ENCODE peak calls at places on chromosomes 7 and 10, in six cellular contexts. R, A, U, W, E and K are unnamed samples.

GRCh38 chr10:114359953-114360345 is 44.4 kb downstream of the AFAP1L2 start:
- DNase-seq in R (no peak), A (no peak), U (no peak), W (no peak), E (no peak), K (no peak)

GRCh38 chr10:50550291-50550839 is 73.4 kb downstream of the SGMS1 start:
- DNase-seq in R (no peak), A (peak; percentile 62), U (no peak), W (no peak), E (no peak), K (no peak)

GRCh38 chr7:31033674-31034073 is 18.4 kb upstream of the ADCYAP1R1 start:
- DNase-seq in R (no peak), A (no peak), U (no peak), W (no peak), E (no peak), K (no peak)

GRCh38 chr7:6640246-6640721 is 3.2 kb downstream of the ZNF316 start:
- DNase-seq in R (no peak), A (no peak), U (no peak), W (no peak), E (no peak), K (no peak)

GRCh38 chr10:83458611-83459010 is 680.7 kb upstream of the GHITM start:
- DNase-seq in R (no peak), A (no peak), U (peak; percentile 27), W (no peak), E (no peak), K (no peak)

GRCh38 chr7:17466201-17466600 is 167.7 kb downstream of the AHR start:
- DNase-seq in R (no peak), A (no peak), U (no peak), W (no peak), E (no peak), K (no peak)

GRCh38 chr10:103467391-103467790 is 8.7 kb upstream of the CALHM1 start:
- DNase-seq in R (no peak), A (no peak), U (no peak), W (no peak), E (no peak), K (no peak)

GRCh38 chr7:135792866-135793265 is 44.3 kb upstream of the FAM180A start:
- DNase-seq in R (no peak), A (no peak), U (no peak), W (no peak), E (no peak), K (no peak)

GRCh38 chr10:93058139-93058538 is 2.5 kb upstream of the CYP26C1 start:
- DNase-seq in R (no peak), A (no peak), U (no peak), W (no peak), E (no peak), K (no peak)

GRCh38 chr10:49749556-49750491 is 12.3 kb downstream of the OGDHL start:
- DNase-seq in R (no peak), A (no peak), U (no peak), W (no peak), E (no peak), K (no peak)

GRCh38 chr7:12968836-12969422 is 281.5 kb downstream of the ARL4A start:
- DNase-seq in R (no peak), A (no peak), U (no peak), W (no peak), E (no peak), K (no peak)

GRCh38 chr10:100782845-100783244 is 37.5 kb downstream of the PAX2 start:
- DNase-seq in R (no peak), A (no peak), U (no peak), W (no peak), E (no peak), K (no peak)

GRCh38 chr10:59007307-59008025 is 169.0 kb upstream of the PHYHIPL start:
- DNase-seq in R (no peak), A (no peak), U (no peak), W (no peak), E (no peak), K (no peak)

GRCh38 chr10:17428616-17429097 is 25.7 kb downstream of the ST8SIA6 start:
- DNase-seq in R (no peak), A (no peak), U (no peak), W (no peak), E (no peak), K (no peak)

GRCh38 chr7:8151161-8151560 is 110.8 kb downstream of the ICA1 start:
- DNase-seq in R (no peak), A (no peak), U (no peak), W (no peak), E (no peak), K (no peak)

GRCh38 chr7:271266-272107 is 18.5 kb upstream of the FOXL3 start:
- DNase-seq in R (no peak), A (no peak), U (no peak), W (no peak), E (no peak), K (no peak)

GRCh38 chr7:47401571-47402570 is 180.0 kb downstream of the TNS3 start:
- DNase-seq in R (no peak), A (no peak), U (no peak), W (no peak), E (no peak), K (no peak)

GRCh38 chr10:48658889-48659269 is 25.8 kb upstream of the WDFY4 start:
- DNase-seq in R (no peak), A (no peak), U (peak; percentile 50), W (no peak), E (no peak), K (no peak)

GRCh38 chr7:46682841-46683624 is 762.0 kb upstream of the IGFBP3 start:
- DNase-seq in R (no peak), A (no peak), U (no peak), W (no peak), E (no peak), K (peak; percentile 27)

GRCh38 chr10:72329290-72330058 is 25.2 kb downstream of the DNAJB12 start:
- DNase-seq in R (no peak), A (peak; percentile 93), U (no peak), W (no peak), E (peak; percentile 70), K (no peak)

GRCh38 chr7:35747611-35748010 is 52.7 kb upstream of the HERPUD2 start:
- DNase-seq in R (no peak), A (no peak), U (no peak), W (no peak), E (no peak), K (no peak)

GRCh38 chr10:22042557-22043326 is 39.2 kb upstream of the DNAJC1 start:
- DNase-seq in R (no peak), A (no peak), U (no peak), W (no peak), E (no peak), K (peak; percentile 6)

GRCh38 chr7:66099232-66099550 is 15.5 kb upstream of the CRCP start:
- DNase-seq in R (no peak), A (no peak), U (no peak), W (no peak), E (no peak), K (no peak)

GRCh38 chr7:148385009-148385682 is 205.4 kb upstream of the C7orf33 start:
- DNase-seq in R (no peak), A (no peak), U (no peak), W (no peak), E (no peak), K (no peak)

GRCh38 chr7:79293655-79294142 is 159.8 kb downstream of the MAGI2 start:
- DNase-seq in R (no peak), A (peak; percentile 18), U (no peak), W (no peak), E (no peak), K (peak; percentile 48)

GRCh38 chr7:1290262-1291039 is 57.8 kb downstream of the UNCX start:
- DNase-seq in R (no peak), A (peak; percentile 35), U (peak; percentile 84), W (no peak), E (no peak), K (no peak)

GRCh38 chr7:93429563-93429962 is 145.0 kb downstream of the CALCR start:
- DNase-seq in R (no peak), A (no peak), U (no peak), W (no peak), E (no peak), K (no peak)

GRCh38 chr7:108196004-108196403 is 65.8 kb upstream of the LAMB4 start:
- DNase-seq in R (no peak), A (no peak), U (no peak), W (no peak), E (no peak), K (no peak)

GRCh38 chr10:60257767-60258428 is 131.8 kb downstream of the ANK3 start:
- DNase-seq in R (no peak), A (no peak), U (no peak), W (no peak), E (no peak), K (no peak)

GRCh38 chr7:133252858-133253521 is at the start of gene EXOC4:
- DNase-seq in R (peak; percentile 63), A (peak; percentile 95), U (peak; percentile 60), W (peak; percentile 96), E (peak; percentile 90), K (peak; percentile 75)
- TF ChIP-seq POLR2A in R (peak; percentile 83), A (peak; percentile 83), U (peak; percentile 31), W (no peak), E (peak; percentile 25), K (peak; percentile 75)

DNA sequence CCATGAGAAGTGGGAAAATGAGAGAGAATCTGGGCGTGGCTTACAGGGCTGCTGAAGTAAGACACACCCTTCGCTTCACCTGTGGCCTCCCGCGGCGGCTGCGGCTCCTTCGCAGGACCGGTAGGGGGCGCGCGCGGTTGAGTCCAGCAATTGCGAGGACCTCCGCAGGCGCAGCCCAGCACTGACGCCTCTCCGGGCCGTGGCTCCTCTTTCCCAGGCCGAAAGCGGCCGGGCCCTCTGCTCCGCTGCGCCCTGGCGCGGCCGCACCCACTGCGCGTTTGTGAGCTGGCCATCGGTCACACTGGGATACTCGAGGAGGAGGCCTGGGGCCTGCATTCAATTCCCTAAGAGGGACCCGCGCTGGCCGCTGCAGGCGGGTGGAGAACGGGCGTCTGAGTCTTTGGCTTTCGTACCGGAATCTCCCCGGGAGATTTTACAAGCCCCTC is at the start of gene LRRD1:
- DNase-seq in R (peak; percentile 75), A (peak; percentile 93), U (peak; percentile 97), W (peak; percentile 85), E (peak; percentile 90), K (peak; percentile 64)
- TF ChIP-seq POLR2A in R (no peak), A (peak; percentile 81), U (no peak), W (no peak), E (no peak), K (peak; percentile 36)

DNA sequence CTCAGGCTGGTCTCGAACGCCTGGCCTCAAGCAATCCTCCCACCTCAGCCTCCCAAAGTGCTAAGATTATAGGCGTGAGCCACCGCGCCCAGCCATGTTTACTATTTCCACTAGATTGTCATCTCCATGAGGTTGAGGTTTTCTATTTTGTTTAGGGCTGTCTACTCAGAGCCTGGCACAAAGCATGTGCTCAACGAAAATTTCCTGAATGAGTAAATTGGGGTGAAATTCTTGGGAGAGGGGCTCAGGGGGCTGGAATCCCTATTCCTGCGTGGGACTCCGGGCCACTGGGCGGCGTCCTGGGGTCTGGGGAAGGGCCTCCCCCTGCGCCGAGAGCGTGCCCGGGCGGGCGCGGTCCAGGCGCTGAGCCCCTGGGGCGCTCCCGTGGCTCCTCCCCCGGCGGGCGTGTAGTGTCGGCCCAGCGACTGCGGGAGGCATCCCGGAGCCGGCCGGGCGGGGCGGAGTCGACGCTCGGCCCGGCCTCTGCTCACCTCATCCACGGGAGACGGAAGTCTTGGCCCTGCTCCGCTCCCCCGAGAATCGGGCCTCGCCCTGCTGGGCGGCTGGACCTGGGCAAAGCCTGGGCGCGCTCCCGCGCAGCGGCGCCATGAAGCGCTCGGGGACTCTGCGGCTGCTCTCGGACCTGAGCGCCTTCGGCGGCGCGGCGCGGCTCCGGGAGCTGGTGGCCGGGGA is at the start of gene HPS6:
- DNase-seq in R (peak; percentile 99), A (peak; percentile 93), U (peak; percentile 98), W (peak; percentile 89), E (peak; percentile 90), K (peak; percentile 95)
- TF ChIP-seq POLR2A in R (peak; percentile 77), A (peak; percentile 93), U (peak; percentile 66), W (no peak), E (peak; percentile 67), K (peak; percentile 85)

GRCh38 chr10:45000764-45001381 is at the start of gene ZNF22:
- DNase-seq in R (peak; percentile 62), A (peak; percentile 65), U (peak; percentile 94), W (no peak), E (peak; percentile 83), K (peak; percentile 45)
- TF ChIP-seq POLR2A in R (peak; percentile 65), A (no peak), U (no peak), W (no peak), E (peak; percentile 65), K (peak; percentile 51)